ENCODE peak calls at places on chromosome 15, in ten cellular contexts. D is gastrocnemius medialis; X is thoracic aorta; U is left ventricle myocardium inferior; N is heart right ventricle; R is WERI-Rb-1; L is heart left ventricle; O is dorsolateral prefrontal cortex; E is CD8-positive, alpha-beta T cell; W is HCT116. C is an unnamed sample.
A peak's percentile ranks its signal among the peaks of the same experiment; 100 is the strongest.

GRCh38 chr15:65368300-65368617 is 9.5 kb downstream of the IGDCC3 start:
- DNase-seq in U (no peak), D (no peak), O (peak; percentile 59), N (no peak), W (no peak), X (no peak), L (no peak), R (peak; percentile 53), E (no peak), C (no peak)

GRCh38 chr15:89495638-89496145 is 691 bp downstream of the RHCG start:
- DNase-seq in L (no peak), O (peak; percentile 10), X (no peak), R (no peak), N (no peak), W (no peak), E (no peak), D (no peak), U (no peak), C (no peak)

GRCh38 chr15:65804252-65804931 is 12.3 kb upstream of the DENND4A start:
- DNase-seq in U (no peak), N (no peak), L (no peak), W (no peak), R (no peak), E (no peak), O (no peak), D (peak; percentile 26), X (no peak), C (no peak)

GRCh38 chr15:77822631-77823230 is 190.0 kb upstream of the LINGO1 start:
- DNase-seq in N (no peak), D (no peak), X (no peak), W (no peak), U (no peak), O (no peak), L (no peak), R (no peak), E (no peak), C (no peak)

GRCh38 chr15:70328137-70329115 is 230.7 kb upstream of the TLE3 start:
- DNase-seq in L (peak; percentile 56), N (peak; percentile 40), E (no peak), U (peak; percentile 49), D (peak; percentile 49), O (no peak), W (no peak), X (no peak), R (no peak), C (no peak)

GRCh38 chr15:78873796-78874761 is 1.4 kb downstream of the MORF4L1 start:
- DNase-seq in X (no peak), N (peak; percentile 27), U (no peak), W (no peak), O (no peak), L (no peak), E (no peak), D (no peak), R (no peak), C (peak; percentile 21)

GRCh38 chr15:55784284-55784683 is 41.3 kb upstream of the PRTG start:
- DNase-seq in X (no peak), U (no peak), E (no peak), R (no peak), W (no peak), D (no peak), L (no peak), N (no peak), O (no peak), C (no peak)

GRCh38 chr15:33021806-33022389 is 172.6 kb downstream of the FMN1 start:
- DNase-seq in N (no peak), X (no peak), U (no peak), D (no peak), O (no peak), L (no peak), E (no peak), R (peak; percentile 19), W (peak; percentile 47), C (no peak)

GRCh38 chr15:90891346-90891949 is 7.1 kb downstream of the FES start:
- DNase-seq in D (no peak), R (no peak), N (peak; percentile 5), U (no peak), W (no peak), X (no peak), L (no peak), O (no peak), E (no peak), C (no peak)

GRCh38 chr15:74835312-74835823 is 7.6 kb downstream of the ULK3 start:
- DNase-seq in U (peak; percentile 57), O (no peak), W (peak; percentile 69), E (no peak), D (peak; percentile 56), R (peak; percentile 92), X (no peak), N (peak; percentile 69), L (peak; percentile 44), C (peak; percentile 20)

GRCh38 chr15:79025201-79025600 is 65.4 kb downstream of the RASGRF1 start:
- DNase-seq in N (no peak), U (no peak), E (no peak), W (no peak), O (no peak), L (no peak), X (no peak), R (peak; percentile 70), D (no peak), C (no peak)

DNA sequence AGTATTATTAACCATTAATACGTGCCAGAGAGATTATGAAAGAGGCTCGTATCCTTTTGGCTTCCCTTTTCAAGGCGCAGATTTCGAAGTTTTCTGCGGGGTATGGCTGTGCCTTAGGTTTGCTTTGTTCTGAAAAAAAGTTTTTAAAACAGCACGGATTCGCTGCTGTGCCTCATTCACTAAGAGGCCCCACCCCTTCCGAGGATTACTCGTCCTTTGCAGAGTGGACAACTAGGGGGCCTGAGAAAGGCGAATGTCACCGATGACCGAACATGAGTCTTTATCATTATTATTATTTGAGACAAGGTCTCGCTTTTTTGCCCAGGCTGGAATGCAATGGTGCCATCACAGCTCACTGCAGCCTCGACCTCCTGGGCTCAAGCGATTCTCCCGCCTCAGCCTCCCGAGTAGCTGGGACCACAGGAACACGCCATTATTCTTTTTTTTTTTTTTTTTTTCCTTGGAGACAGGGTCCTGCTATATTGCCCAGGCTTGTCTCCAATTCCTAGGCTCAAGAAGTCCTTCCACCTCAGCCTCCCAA is 684 bp upstream of the RPS27L start:
- DNase-seq in W (peak; percentile 32), U (peak; percentile 28), D (peak; percentile 44), E (no peak), O (peak; percentile 48), N (no peak), X (peak; percentile 49), L (peak; percentile 44), R (peak; percentile 76), C (peak; percentile 3)
- TF ChIP-seq CTCF in W (peak; percentile 12), U (peak; percentile 38), D (no peak), E (no peak), O (no peak), N (no peak), X (no peak), L (no peak), R (peak; percentile 14), C (no peak)

GRCh38 chr15:63390689-63391088 is 9.0 kb upstream of the CA12 start:
- DNase-seq in X (no peak), E (no peak), D (no peak), N (no peak), U (no peak), L (no peak), R (no peak), W (no peak), O (no peak), C (no peak)

GRCh38 chr15:63388511-63388910 is 6.9 kb upstream of the CA12 start:
- DNase-seq in R (no peak), L (no peak), D (no peak), O (no peak), N (no peak), X (no peak), W (no peak), E (no peak), U (no peak), C (no peak)

GRCh38 chr15:63389902-63390301 is 8.3 kb upstream of the CA12 start:
- DNase-seq in L (no peak), U (no peak), E (no peak), X (no peak), W (peak; percentile 34), D (no peak), N (peak; percentile 22), O (no peak), R (no peak), C (peak; percentile 16)

GRCh38 chr15:63385911-63386531 is 4.4 kb upstream of the CA12 start:
- DNase-seq in R (no peak), W (no peak), U (no peak), X (no peak), D (no peak), E (no peak), L (no peak), O (no peak), N (no peak), C (no peak)

GRCh38 chr15:63387741-63388468 is 6.3 kb upstream of the CA12 start:
- DNase-seq in L (no peak), E (no peak), W (no peak), R (no peak), O (no peak), U (no peak), D (no peak), N (no peak), X (no peak), C (no peak)
- H3K27me3 ChIP-seq in L (no peaks in the 10 kb centered on the region), E (no peaks in the 10 kb centered on the region), W (no peaks in the 10 kb centered on the region), R (no peaks in the 10 kb centered on the region), O (no peaks in the 10 kb centered on the region), U (peaks cover 2% of the 10 kb centered on the region), D (no peaks in the 10 kb centered on the region), N (no peaks in the 10 kb centered on the region), X (no peaks in the 10 kb centered on the region), C (peaks cover 5% of the 10 kb centered on the region)

DNA sequence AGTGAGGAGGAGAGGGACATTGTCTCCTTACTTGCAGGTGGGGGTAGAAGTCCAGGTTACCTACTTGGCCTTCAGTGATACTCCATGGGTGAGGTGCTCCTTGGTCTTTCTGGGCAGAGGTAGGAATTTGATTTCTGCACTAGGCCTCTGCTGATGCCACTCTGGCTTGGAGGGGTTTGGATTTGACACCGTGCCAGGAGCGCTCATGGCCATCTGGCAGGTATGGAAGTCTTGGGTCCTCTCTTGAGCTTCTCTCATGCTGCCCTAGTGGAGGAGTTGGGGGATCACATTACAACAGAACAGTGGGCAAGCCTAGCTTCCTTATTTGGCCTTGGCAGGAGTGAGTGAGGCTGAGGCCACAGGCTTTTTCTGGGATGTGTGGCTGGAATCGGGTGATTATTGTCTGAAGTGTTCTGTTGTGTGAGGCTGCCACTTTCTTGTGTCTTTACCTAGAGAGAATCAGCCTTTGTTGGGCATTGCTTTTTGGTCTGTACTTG is 525.0 kb downstream of the GABRG3 start:
- DNase-seq in L (no peak), N (no peak), O (no peak), X (no peak), E (no peak), R (no peak), D (no peak), W (no peak), U (no peak), C (no peak)
- TF ChIP-seq CTCF in L (no peak), N (no peak), O (no peak), X (no peak), E (no peak), R (no peak), D (no peak), W (no peak), U (no peak), C (no peak)

DNA sequence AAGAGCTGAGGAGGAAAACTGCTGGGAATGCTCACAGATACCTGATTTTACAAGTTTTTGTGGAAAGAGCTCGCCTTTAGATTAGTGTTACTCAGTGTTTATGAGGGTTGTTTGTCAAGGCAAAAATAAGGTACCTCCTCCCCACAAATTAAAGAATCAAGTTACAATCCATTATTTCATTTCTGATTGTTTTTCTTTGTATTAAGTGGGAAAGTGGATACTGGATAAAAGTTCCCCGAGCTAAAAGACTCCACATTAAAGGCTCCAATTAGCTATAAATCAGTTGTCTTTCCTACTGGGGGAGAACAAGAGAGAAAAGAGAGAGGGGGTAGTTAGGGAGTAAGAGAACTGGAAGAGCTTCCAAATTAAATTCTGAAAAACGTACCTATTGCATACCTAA is 1.9 kb downstream of the ALDH1A2 start:
- DNase-seq in X (no peak), O (no peak), N (no peak), R (no peak), W (no peak), E (no peak), L (no peak), D (no peak), U (no peak), C (no peak)
- H3K27me3 ChIP-seq in X (peaks cover 26% of the 10 kb centered on the region), O (peaks cover 37% of the 10 kb centered on the region), N (peaks cover 58% of the 10 kb centered on the region), R (no peaks in the 10 kb centered on the region), W (no peaks in the 10 kb centered on the region), E (peaks cover 25% of the 10 kb centered on the region), L (peaks cover 25% of the 10 kb centered on the region), D (peaks cover 41% of the 10 kb centered on the region), U (peaks cover 90% of the 10 kb centered on the region), C (peaks cover 74% of the 10 kb centered on the region)

C was measured in CD4-positive, alpha-beta T cell.